ENCODE peak calls at places on chromosomes 12 and 14, in eight cellular contexts. O is GM10248; D is SW 1271; L is iPS-NIHi11; G is psoas muscle; A is stimulated activated CD4-positive, alpha-beta T cell treated with anti-CD3 and anti-CD28 coated beads, Interleukin-1b, Interleukin-23, amount 100 ng/mL, for 4 hours; U is NCI-H2081; K is CD4-positive, CD25-positive, alpha-beta regulatory T cell. V is an unnamed sample.

GRCh38 chr12:103518899-103519298 is 23.1 kb upstream of the C12orf42 start:
- DNase-seq in L (no peak), U (no peak), A (no peak), O (no peak), D (no peak), K (no peak), G (no peak), V (no peak)

GRCh38 chr12:12010277-12011031 is 60.3 kb upstream of the BCL2L14 start:
- DNase-seq in D (peak), L (no peak), O (peak), K (peak), U (no peak), G (peak), A (peak), V (no peak)

GRCh38 chr14:79018846-79019245 is 848.7 kb downstream of the NRXN3 start:
- DNase-seq in G (no peak), A (no peak), K (no peak), U (no peak), O (no peak), D (peak), L (no peak), V (no peak)

GRCh38 chr14:88706425-88706824 is 86.3 kb downstream of the EML5 start:
- DNase-seq in D (no peak), A (no peak), K (no peak), U (no peak), G (no peak), L (no peak), O (no peak), V (no peak)

GRCh38 chr12:58028294-58028693 is 86.9 kb downstream of the ATP23 start:
- DNase-seq in A (no peak), O (no peak), G (no peak), U (no peak), D (no peak), L (no peak), K (no peak), V (no peak)

GRCh38 chr14:75242546-75243273 is 35.9 kb upstream of the FOS start:
- DNase-seq in U (peak), L (peak), A (no peak), K (no peak), O (no peak), G (peak), D (no peak), V (no peak)

GRCh38 chr14:93110856-93111419 is 4.8 kb downstream of the ITPK1 start:
- DNase-seq in L (no peak), U (no peak), O (no peak), G (no peak), K (no peak), D (no peak), A (no peak), V (no peak)

GRCh38 chr12:119302334-119303132 is 32.0 kb upstream of the CCDC60 start:
- DNase-seq in L (no peak), D (no peak), U (no peak), G (no peak), A (no peak), K (no peak), O (no peak), V (no peak)

GRCh38 chr14:68734231-68734732 is 58.6 kb downstream of the ZFP36L1 start:
- DNase-seq in K (peak), D (no peak), U (no peak), A (no peak), O (peak), L (no peak), G (no peak), V (no peak)

GRCh38 chr14:94548999-94549985 is 11.9 kb upstream of the SERPINA4 start:
- DNase-seq in G (peak), K (peak), O (peak), A (peak), D (peak), U (peak), L (peak), V (peak)

GRCh38 chr14:45085004-45085403 is 1.1 kb downstream of the PRPF39 start:
- DNase-seq in U (no peak), A (no peak), L (no peak), K (peak), D (peak), G (no peak), O (no peak), V (no peak)

GRCh38 chr14:55212611-55213010 is 21.2 kb upstream of the DLGAP5 start:
- DNase-seq in U (no peak), D (no peak), K (no peak), G (no peak), A (no peak), O (no peak), L (no peak), V (no peak)

GRCh38 chr12:19411234-19412221 is 27.8 kb upstream of the AEBP2 start:
- DNase-seq in O (no peak), A (no peak), D (no peak), G (no peak), K (no peak), U (no peak), L (peak), V (no peak)

GRCh38 chr12:6943387-6943718 is 263 bp upstream of the RNU7-1 start:
- DNase-seq in O (peak), G (peak), U (peak), A (no peak), D (peak), K (peak), L (peak), V (peak)

GRCh38 chr12:111368291-111368683 is 608 bp downstream of the PHETA1 start:
- DNase-seq in D (no peak), G (peak), L (no peak), K (peak), O (no peak), A (no peak), U (no peak), V (no peak)

GRCh38 chr12:9787340-9787737 is 26.6 kb upstream of the CD69 start:
- DNase-seq in D (no peak), U (no peak), G (no peak), K (no peak), O (no peak), L (no peak), A (no peak), V (no peak)

GRCh38 chr14:52185178-52185577 is 82.3 kb upstream of the PTGDR start:
- DNase-seq in K (no peak), G (no peak), U (no peak), D (no peak), O (no peak), L (no peak), A (no peak), V (no peak)

GRCh38 chr14:38951451-38951850 is 151.6 kb downstream of the SEC23A start:
- DNase-seq in D (peak), L (no peak), O (no peak), A (no peak), U (no peak), G (no peak), K (no peak), V (no peak)

GRCh38 chr12:55060470-55060869 is 40.7 kb downstream of the NEUROD4 start:
- DNase-seq in K (peak), D (no peak), L (no peak), O (peak), G (no peak), A (no peak), U (no peak), V (no peak)

GRCh38 chr12:109888179-109889020 is 8.1 kb upstream of the GLTP start:
- DNase-seq in G (no peak), D (peak), K (peak), O (no peak), L (no peak), A (no peak), U (no peak), V (peak)